ENCODE peak calls at places on chromosome 3, in ten cellular contexts. One of them, this sample, is unnamed.

GRCh38 chr3:112640864-112641751 is at the start of gene CCDC80:
- DNase-seq in heart left ventricle: no peak
- DNase-seq in right cardiac atrium: no peak
- DNase-seq in aorta: no peak
- DNase-seq in CD8-positive, alpha-beta memory T cell: no peak
- DNase-seq in GM23248: peak
- DNase-seq in adrenal gland: no peak
- DNase-seq in colonic mucosa: no peak
- DNase-seq in uterus: peak
- DNase-seq in brain microvascular endothelial cell: peak
- DNase-seq in this sample: no peak

GRCh38 chr3:128338536-128339400 is 127.9 kb downstream of the DNAJB8 start:
- DNase-seq in heart left ventricle: no peak
- DNase-seq in adrenal gland: no peak
- DNase-seq in GM23248: no peak
- DNase-seq in brain microvascular endothelial cell: no peak
- DNase-seq in aorta: no peak
- DNase-seq in right cardiac atrium: no peak
- DNase-seq in colonic mucosa: no peak
- DNase-seq in uterus: no peak
- DNase-seq in CD8-positive, alpha-beta memory T cell: no peak
- DNase-seq in this sample: peak

GRCh38 chr3:121152573-121152972 is 244.6 kb downstream of the STXBP5L start:
- DNase-seq in adrenal gland: no peak
- DNase-seq in CD8-positive, alpha-beta memory T cell: no peak
- DNase-seq in colonic mucosa: no peak
- DNase-seq in uterus: no peak
- DNase-seq in right cardiac atrium: no peak
- DNase-seq in heart left ventricle: no peak
- DNase-seq in brain microvascular endothelial cell: no peak
- DNase-seq in GM23248: peak
- DNase-seq in aorta: no peak
- DNase-seq in this sample: no peak

GRCh38 chr3:100966807-100967206 is 26.4 kb downstream of the ABI3BP start:
- DNase-seq in uterus: no peak
- DNase-seq in aorta: no peak
- DNase-seq in CD8-positive, alpha-beta memory T cell: no peak
- DNase-seq in right cardiac atrium: no peak
- DNase-seq in adrenal gland: no peak
- DNase-seq in heart left ventricle: no peak
- DNase-seq in colonic mucosa: no peak
- DNase-seq in brain microvascular endothelial cell: no peak
- DNase-seq in GM23248: peak
- DNase-seq in this sample: no peak

GRCh38 chr3:138881233-138881632 is 46.5 kb upstream of the PIK3CB start:
- DNase-seq in brain microvascular endothelial cell: no peak
- DNase-seq in right cardiac atrium: no peak
- DNase-seq in colonic mucosa: peak
- DNase-seq in aorta: no peak
- DNase-seq in CD8-positive, alpha-beta memory T cell: no peak
- DNase-seq in GM23248: no peak
- DNase-seq in adrenal gland: no peak
- DNase-seq in uterus: no peak
- DNase-seq in heart left ventricle: no peak
- DNase-seq in this sample: peak

GRCh38 chr3:129934234-129935123 is 40.0 kb upstream of the TRH start:
- DNase-seq in GM23248: peak
- DNase-seq in heart left ventricle: no peak
- DNase-seq in colonic mucosa: peak
- DNase-seq in brain microvascular endothelial cell: peak
- DNase-seq in uterus: peak
- DNase-seq in adrenal gland: peak
- DNase-seq in aorta: no peak
- DNase-seq in right cardiac atrium: no peak
- DNase-seq in CD8-positive, alpha-beta memory T cell: peak
- DNase-seq in this sample: peak

GRCh38 chr3:17770682-17771081 is 28.3 kb upstream of the TBC1D5 start:
- DNase-seq in right cardiac atrium: no peak
- DNase-seq in brain microvascular endothelial cell: no peak
- DNase-seq in GM23248: no peak
- DNase-seq in aorta: no peak
- DNase-seq in heart left ventricle: no peak
- DNase-seq in CD8-positive, alpha-beta memory T cell: no peak
- DNase-seq in adrenal gland: no peak
- DNase-seq in uterus: no peak
- DNase-seq in colonic mucosa: no peak
- DNase-seq in this sample: no peak

GRCh38 chr3:40843851-40844548 is 319.2 kb downstream of the ZNF621 start:
- DNase-seq in brain microvascular endothelial cell: no peak
- DNase-seq in GM23248: no peak
- DNase-seq in adrenal gland: no peak
- DNase-seq in aorta: no peak
- DNase-seq in CD8-positive, alpha-beta memory T cell: no peak
- DNase-seq in heart left ventricle: no peak
- DNase-seq in right cardiac atrium: no peak
- DNase-seq in uterus: no peak
- DNase-seq in colonic mucosa: no peak
- DNase-seq in this sample: no peak

GRCh38 chr3:61631108-61631769 is 69.9 kb downstream of the PTPRG start:
- DNase-seq in GM23248: no peak
- DNase-seq in colonic mucosa: no peak
- DNase-seq in brain microvascular endothelial cell: no peak
- DNase-seq in CD8-positive, alpha-beta memory T cell: no peak
- DNase-seq in adrenal gland: no peak
- DNase-seq in uterus: no peak
- DNase-seq in heart left ventricle: no peak
- DNase-seq in aorta: no peak
- DNase-seq in right cardiac atrium: no peak
- DNase-seq in this sample: no peak

GRCh38 chr3:195908439-195909293 is at the start of gene TNK2:
- DNase-seq in colonic mucosa: peak
- DNase-seq in heart left ventricle: no peak
- DNase-seq in brain microvascular endothelial cell: no peak
- DNase-seq in CD8-positive, alpha-beta memory T cell: peak
- DNase-seq in uterus: no peak
- DNase-seq in aorta: peak
- DNase-seq in adrenal gland: no peak
- DNase-seq in GM23248: peak
- DNase-seq in right cardiac atrium: no peak
- DNase-seq in this sample: peak

GRCh38 chr3:56042326-56042951 is 425.8 kb downstream of the ERC2 start:
- DNase-seq in brain microvascular endothelial cell: peak
- DNase-seq in aorta: no peak
- DNase-seq in CD8-positive, alpha-beta memory T cell: no peak
- DNase-seq in colonic mucosa: no peak
- DNase-seq in uterus: no peak
- DNase-seq in heart left ventricle: no peak
- DNase-seq in right cardiac atrium: no peak
- DNase-seq in GM23248: peak
- DNase-seq in adrenal gland: no peak
- DNase-seq in this sample: no peak

GRCh38 chr3:67278015-67278618 is 280.0 kb downstream of the KBTBD8 start:
- DNase-seq in brain microvascular endothelial cell: no peak
- DNase-seq in aorta: no peak
- DNase-seq in CD8-positive, alpha-beta memory T cell: no peak
- DNase-seq in GM23248: no peak
- DNase-seq in right cardiac atrium: no peak
- DNase-seq in adrenal gland: no peak
- DNase-seq in colonic mucosa: no peak
- DNase-seq in uterus: no peak
- DNase-seq in heart left ventricle: no peak
- DNase-seq in this sample: no peak

GRCh38 chr3:64825404-64825803 is 137.6 kb upstream of the ADAMTS9 start:
- DNase-seq in CD8-positive, alpha-beta memory T cell: no peak
- DNase-seq in adrenal gland: no peak
- DNase-seq in uterus: no peak
- DNase-seq in brain microvascular endothelial cell: no peak
- DNase-seq in GM23248: no peak
- DNase-seq in heart left ventricle: no peak
- DNase-seq in colonic mucosa: no peak
- DNase-seq in right cardiac atrium: no peak
- DNase-seq in aorta: no peak
- DNase-seq in this sample: no peak

GRCh38 chr3:112437146-112438022 is 61.9 kb downstream of the BTLA start:
- DNase-seq in aorta: no peak
- DNase-seq in right cardiac atrium: no peak
- DNase-seq in CD8-positive, alpha-beta memory T cell: no peak
- DNase-seq in heart left ventricle: no peak
- DNase-seq in colonic mucosa: no peak
- DNase-seq in GM23248: peak
- DNase-seq in adrenal gland: no peak
- DNase-seq in brain microvascular endothelial cell: peak
- DNase-seq in uterus: no peak
- DNase-seq in this sample: no peak

GRCh38 chr3:176633511-176633910 is 563.8 kb downstream of the TBL1XR1 start:
- DNase-seq in brain microvascular endothelial cell: no peak
- DNase-seq in CD8-positive, alpha-beta memory T cell: no peak
- DNase-seq in uterus: no peak
- DNase-seq in aorta: no peak
- DNase-seq in colonic mucosa: no peak
- DNase-seq in GM23248: no peak
- DNase-seq in adrenal gland: no peak
- DNase-seq in right cardiac atrium: no peak
- DNase-seq in heart left ventricle: no peak
- DNase-seq in this sample: no peak

GRCh38 chr3:78963771-78964170 is 804.0 kb downstream of the ROBO1 start:
- DNase-seq in GM23248: no peak
- DNase-seq in right cardiac atrium: no peak
- DNase-seq in brain microvascular endothelial cell: no peak
- DNase-seq in heart left ventricle: no peak
- DNase-seq in adrenal gland: no peak
- DNase-seq in CD8-positive, alpha-beta memory T cell: no peak
- DNase-seq in colonic mucosa: no peak
- DNase-seq in uterus: no peak
- DNase-seq in aorta: no peak
- DNase-seq in this sample: no peak

GRCh38 chr3:161500057-161500836 is 3.6 kb downstream of the OTOL1 start:
- DNase-seq in GM23248: peak
- DNase-seq in uterus: no peak
- DNase-seq in adrenal gland: no peak
- DNase-seq in heart left ventricle: no peak
- DNase-seq in CD8-positive, alpha-beta memory T cell: no peak
- DNase-seq in aorta: no peak
- DNase-seq in colonic mucosa: no peak
- DNase-seq in brain microvascular endothelial cell: no peak
- DNase-seq in right cardiac atrium: no peak
- DNase-seq in this sample: no peak

GRCh38 chr3:55963611-55964010 is 476.5 kb upstream of the WNT5A start:
- DNase-seq in right cardiac atrium: no peak
- DNase-seq in uterus: no peak
- DNase-seq in GM23248: no peak
- DNase-seq in brain microvascular endothelial cell: no peak
- DNase-seq in aorta: no peak
- DNase-seq in adrenal gland: no peak
- DNase-seq in CD8-positive, alpha-beta memory T cell: no peak
- DNase-seq in heart left ventricle: no peak
- DNase-seq in colonic mucosa: no peak
- DNase-seq in this sample: no peak

GRCh38 chr3:31432897-31433678 is 99.6 kb upstream of the STT3B start:
- DNase-seq in right cardiac atrium: no peak
- DNase-seq in adrenal gland: peak
- DNase-seq in GM23248: no peak
- DNase-seq in brain microvascular endothelial cell: no peak
- DNase-seq in colonic mucosa: no peak
- DNase-seq in CD8-positive, alpha-beta memory T cell: no peak
- DNase-seq in heart left ventricle: no peak
- DNase-seq in uterus: no peak
- DNase-seq in aorta: no peak
- DNase-seq in this sample: no peak

GRCh38 chr3:197794115-197794514 is 3.1 kb downstream of the LRCH3 start:
- DNase-seq in uterus: no peak
- DNase-seq in colonic mucosa: no peak
- DNase-seq in adrenal gland: no peak
- DNase-seq in CD8-positive, alpha-beta memory T cell: no peak
- DNase-seq in GM23248: no peak
- DNase-seq in right cardiac atrium: no peak
- DNase-seq in aorta: no peak
- DNase-seq in heart left ventricle: no peak
- DNase-seq in brain microvascular endothelial cell: no peak
- DNase-seq in this sample: no peak
- H3K4me3 ChIP-seq in uterus: no peak
- H3K4me3 ChIP-seq in colonic mucosa: no peak
- H3K4me3 ChIP-seq in adrenal gland: no peak
- H3K4me3 ChIP-seq in CD8-positive, alpha-beta memory T cell: no peak
- H3K4me3 ChIP-seq in GM23248: no peak
- H3K4me3 ChIP-seq in right cardiac atrium: no peak
- H3K4me3 ChIP-seq in aorta: no peak
- H3K4me3 ChIP-seq in heart left ventricle: no peak
- H3K4me3 ChIP-seq in brain microvascular endothelial cell: no peak
- H3K4me3 ChIP-seq in this sample: no peak

GRCh38 chr3:53478166-53478830 is 16.1 kb upstream of the CACNA1D start:
- DNase-seq in right cardiac atrium: no peak
- DNase-seq in brain microvascular endothelial cell: no peak
- DNase-seq in colonic mucosa: peak
- DNase-seq in aorta: no peak
- DNase-seq in CD8-positive, alpha-beta memory T cell: no peak
- DNase-seq in heart left ventricle: no peak
- DNase-seq in uterus: no peak
- DNase-seq in GM23248: no peak
- DNase-seq in adrenal gland: peak
- DNase-seq in this sample: peak
- H3K27ac ChIP-seq in right cardiac atrium: no peak
- H3K27ac ChIP-seq in brain microvascular endothelial cell: no peak
- H3K27ac ChIP-seq in colonic mucosa: peak
- H3K27ac ChIP-seq in aorta: no peak
- H3K27ac ChIP-seq in CD8-positive, alpha-beta memory T cell: no peak
- H3K27ac ChIP-seq in heart left ventricle: no peak
- H3K27ac ChIP-seq in uterus: no peak
- H3K27ac ChIP-seq in GM23248: no peak
- H3K27ac ChIP-seq in adrenal gland: no peak
- H3K27ac ChIP-seq in this sample: no peak

DNA sequence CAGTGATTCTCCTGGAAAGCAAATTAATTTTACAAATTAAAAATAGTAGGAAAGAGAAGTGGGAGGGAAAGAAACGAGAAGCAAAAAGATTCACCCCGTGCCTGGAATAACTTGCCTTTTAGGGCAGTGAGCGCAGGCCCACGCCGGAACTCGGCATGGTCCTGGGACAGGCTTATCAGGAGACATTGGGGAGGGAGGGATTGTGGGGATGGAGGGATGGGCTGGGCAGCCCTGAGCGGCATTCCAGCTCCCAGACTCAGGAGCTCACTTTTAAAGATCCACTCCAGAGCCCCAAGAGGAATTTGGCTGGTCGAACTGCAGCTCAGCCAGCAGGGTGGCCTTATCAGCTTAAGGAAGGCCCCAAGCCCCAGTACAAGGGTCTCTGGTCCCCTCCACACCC is 117.9 kb downstream of the ADCY5 start:
- DNase-seq in brain microvascular endothelial cell: no peak
- DNase-seq in CD8-positive, alpha-beta memory T cell: no peak
- DNase-seq in uterus: peak
- DNase-seq in right cardiac atrium: no peak
- DNase-seq in GM23248: no peak
- DNase-seq in adrenal gland: no peak
- DNase-seq in heart left ventricle: peak
- DNase-seq in aorta: peak
- DNase-seq in colonic mucosa: no peak
- DNase-seq in this sample: no peak
- H3K4me3 ChIP-seq in brain microvascular endothelial cell: no peak
- H3K4me3 ChIP-seq in CD8-positive, alpha-beta memory T cell: no peak
- H3K4me3 ChIP-seq in uterus: peak
- H3K4me3 ChIP-seq in right cardiac atrium: no peak
- H3K4me3 ChIP-seq in GM23248: no peak
- H3K4me3 ChIP-seq in adrenal gland: no peak
- H3K4me3 ChIP-seq in heart left ventricle: no peak
- H3K4me3 ChIP-seq in aorta: no peak
- H3K4me3 ChIP-seq in colonic mucosa: no peak
- H3K4me3 ChIP-seq in this sample: no peak

GRCh38 chr3:105752791-105753415 is 115.9 kb downstream of the CBLB start:
- DNase-seq in CD8-positive, alpha-beta memory T cell: peak
- DNase-seq in uterus: no peak
- DNase-seq in aorta: no peak
- DNase-seq in right cardiac atrium: no peak
- DNase-seq in heart left ventricle: no peak
- DNase-seq in GM23248: peak
- DNase-seq in colonic mucosa: no peak
- DNase-seq in brain microvascular endothelial cell: peak
- DNase-seq in adrenal gland: no peak
- DNase-seq in this sample: no peak
- H3K27ac ChIP-seq in CD8-positive, alpha-beta memory T cell: peak
- H3K27ac ChIP-seq in uterus: peak
- H3K27ac ChIP-seq in aorta: no peak
- H3K27ac ChIP-seq in right cardiac atrium: no peak
- H3K27ac ChIP-seq in heart left ventricle: no peak
- H3K27ac ChIP-seq in GM23248: peak
- H3K27ac ChIP-seq in colonic mucosa: peak
- H3K27ac ChIP-seq in brain microvascular endothelial cell: peak
- H3K27ac ChIP-seq in adrenal gland: no peak
- H3K27ac ChIP-seq in this sample: peak